ENCODE peak calls at places on chromosomes 11 and 22, in four cellular contexts. One of them, this sample, is unnamed.

GRCh38 chr22:47098554-47098953 is 336.1 kb downstream of the TBC1D22A start:
- DNase-seq in DND-41: no peak
- DNase-seq in fibroblast of lung: no peak
- DNase-seq in A549: no peak
- DNase-seq in this sample: no peak

GRCh38 chr22:30004689-30005088 is 75.6 kb upstream of the HORMAD2 start:
- DNase-seq in DND-41: no peak
- DNase-seq in A549: no peak
- DNase-seq in fibroblast of lung: no peak
- DNase-seq in this sample: no peak

GRCh38 chr11:2576116-2576515 is 123.7 kb downstream of the KCNQ1OT1 start:
- DNase-seq in fibroblast of lung: no peak
- DNase-seq in DND-41: no peak
- DNase-seq in A549: no peak
- DNase-seq in this sample: no peak

GRCh38 chr22:28402066-28402465 is 277.6 kb downstream of the TTC28 start:
- DNase-seq in A549: no peak
- DNase-seq in fibroblast of lung: no peak
- DNase-seq in DND-41: no peak
- DNase-seq in this sample: no peak

GRCh38 chr11:35050596-35050995 is 88.4 kb upstream of the CD44 start:
- DNase-seq in A549: no peak
- DNase-seq in fibroblast of lung: no peak
- DNase-seq in DND-41: no peak
- DNase-seq in this sample: no peak

GRCh38 chr22:40534379-40535188 is 101.9 kb downstream of the MRTFA start:
- DNase-seq in DND-41: peak; percentile 25
- DNase-seq in fibroblast of lung: peak; percentile 67
- DNase-seq in A549: no peak
- DNase-seq in this sample: peak; percentile 51

GRCh38 chr11:108881136-108881535 is 216.3 kb downstream of the DDX10 start:
- DNase-seq in A549: no peak
- DNase-seq in DND-41: no peak
- DNase-seq in fibroblast of lung: no peak
- DNase-seq in this sample: no peak

GRCh38 chr11:102494216-102494615 is 36.3 kb downstream of the MMP7 start:
- DNase-seq in A549: peak; percentile 89
- DNase-seq in fibroblast of lung: no peak
- DNase-seq in DND-41: no peak
- DNase-seq in this sample: peak; percentile 28

GRCh38 chr11:67316882-67317364 is 13.6 kb downstream of the SSH3 start:
- DNase-seq in fibroblast of lung: peak; percentile 64
- DNase-seq in A549: no peak
- DNase-seq in DND-41: no peak
- DNase-seq in this sample: peak; percentile 31

GRCh38 chr11:77387701-77388100 is 86.2 kb downstream of the PAK1 start:
- DNase-seq in DND-41: no peak
- DNase-seq in A549: no peak
- DNase-seq in fibroblast of lung: no peak
- DNase-seq in this sample: no peak

GRCh38 chr11:108569896-108570295 is 23.7 kb downstream of the EXPH5 start:
- DNase-seq in DND-41: no peak
- DNase-seq in fibroblast of lung: no peak
- DNase-seq in A549: no peak
- DNase-seq in this sample: no peak

GRCh38 chr11:1072116-1072820 is 2.4 kb upstream of the MUC2 start:
- DNase-seq in A549: peak; percentile 91
- DNase-seq in DND-41: no peak
- DNase-seq in fibroblast of lung: peak; percentile 5
- DNase-seq in this sample: peak; percentile 74

GRCh38 chr11:40797981-40798380 is 661.5 kb downstream of the LRRC4C start:
- DNase-seq in fibroblast of lung: no peak
- DNase-seq in DND-41: no peak
- DNase-seq in A549: no peak
- DNase-seq in this sample: no peak

GRCh38 chr11:5210376-5210885 is 9.9 kb upstream of the OR51V1 start:
- DNase-seq in DND-41: no peak
- DNase-seq in A549: no peak
- DNase-seq in fibroblast of lung: no peak
- DNase-seq in this sample: no peak

GRCh38 chr11:1295591-1295990 is 13.8 kb downstream of the TOLLIP start:
- DNase-seq in DND-41: no peak
- DNase-seq in A549: no peak
- DNase-seq in fibroblast of lung: no peak
- DNase-seq in this sample: no peak

GRCh38 chr22:19519041-19519926 is 4.9 kb downstream of the CLDN5 start:
- DNase-seq in fibroblast of lung: no peak
- DNase-seq in A549: no peak
- DNase-seq in DND-41: no peak
- DNase-seq in this sample: no peak

GRCh38 chr11:726278-726915 is 20.4 kb downstream of the EPS8L2 start:
- DNase-seq in DND-41: no peak
- DNase-seq in fibroblast of lung: no peak
- DNase-seq in A549: no peak
- DNase-seq in this sample: no peak

GRCh38 chr11:17544181-17544622 is at the start of gene USH1C:
- DNase-seq in fibroblast of lung: no peak
- DNase-seq in A549: peak; percentile 44
- DNase-seq in DND-41: no peak
- DNase-seq in this sample: no peak

GRCh38 chr11:19345848-19346681 is 105.3 kb upstream of the E2F8 start:
- DNase-seq in A549: peak; percentile 7
- DNase-seq in DND-41: no peak
- DNase-seq in fibroblast of lung: peak; percentile 23
- DNase-seq in this sample: no peak

GRCh38 chr22:46596819-46597218 is 23.4 kb upstream of the GRAMD4 start:
- DNase-seq in fibroblast of lung: no peak
- DNase-seq in A549: no peak
- DNase-seq in DND-41: no peak
- DNase-seq in this sample: no peak

GRCh38 chr11:129376658-129377341 is 1.2 kb downstream of the BARX2 start:
- DNase-seq in DND-41: no peak
- DNase-seq in fibroblast of lung: peak; percentile 10
- DNase-seq in A549: no peak
- DNase-seq in this sample: no peak

GRCh38 chr11:57310630-57311086 is 14.1 kb downstream of the TNKS1BP1 start:
- DNase-seq in A549: no peak
- DNase-seq in fibroblast of lung: peak; percentile 74
- DNase-seq in DND-41: no peak
- DNase-seq in this sample: no peak

GRCh38 chr11:130897262-130898182 is 18.8 kb downstream of the SNX19 start:
- DNase-seq in fibroblast of lung: peak; percentile 100
- DNase-seq in DND-41: no peak
- DNase-seq in A549: peak; percentile 81
- DNase-seq in this sample: peak; percentile 94

GRCh38 chr11:19018901-19019300 is 41.6 kb downstream of the MRGPRX2 start:
- DNase-seq in A549: no peak
- DNase-seq in fibroblast of lung: no peak
- DNase-seq in DND-41: peak; percentile 24
- DNase-seq in this sample: no peak

GRCh38 chr11:70506986-70507385 is 108.7 kb downstream of the CTTN start:
- DNase-seq in A549: no peak
- DNase-seq in DND-41: no peak
- DNase-seq in fibroblast of lung: no peak
- DNase-seq in this sample: no peak

GRCh38 chr22:23213581-23214341 is 33.5 kb downstream of the BCR start:
- DNase-seq in fibroblast of lung: no peak
- DNase-seq in DND-41: no peak
- DNase-seq in A549: no peak
- DNase-seq in this sample: no peak

GRCh38 chr22:19879248-19879575 is 24.5 kb upstream of the GNB1L start:
- DNase-seq in A549: no peak
- DNase-seq in DND-41: no peak
- DNase-seq in fibroblast of lung: no peak
- DNase-seq in this sample: no peak

GRCh38 chr11:42555197-42555596 is 756.6 kb upstream of the API5 start:
- DNase-seq in A549: no peak
- DNase-seq in fibroblast of lung: no peak
- DNase-seq in DND-41: no peak
- DNase-seq in this sample: no peak

GRCh38 chr11:3229673-3230630 is 2.3 kb downstream of the MRGPRE start:
- DNase-seq in A549: no peak
- DNase-seq in fibroblast of lung: no peak
- DNase-seq in DND-41: no peak
- DNase-seq in this sample: no peak

GRCh38 chr11:29914203-29914930 is 102.5 kb downstream of the KCNA4 start:
- DNase-seq in DND-41: no peak
- DNase-seq in A549: no peak
- DNase-seq in fibroblast of lung: no peak
- DNase-seq in this sample: no peak

GRCh38 chr11:29913352-29913751 is 103.5 kb downstream of the KCNA4 start:
- DNase-seq in A549: no peak
- DNase-seq in fibroblast of lung: no peak
- DNase-seq in DND-41: no peak
- DNase-seq in this sample: no peak

DNA sequence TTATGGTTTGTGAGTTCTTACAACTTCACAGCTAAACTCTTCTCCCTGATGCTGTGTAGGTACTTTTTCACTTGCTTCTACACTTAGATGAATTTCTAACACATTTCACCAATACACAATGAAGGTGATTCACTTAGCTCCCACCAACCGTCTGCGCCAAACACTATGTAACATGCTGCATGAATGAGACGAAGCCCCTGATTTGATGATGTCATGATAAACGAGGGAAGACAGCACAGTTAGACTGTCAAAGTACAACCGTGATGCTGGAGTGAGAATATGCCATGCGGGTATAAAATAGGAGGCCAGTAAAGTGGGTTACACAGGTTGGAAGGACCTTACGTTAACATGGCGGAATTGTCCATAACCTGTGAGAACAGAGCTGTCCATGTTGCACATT is 100.8 kb downstream of the KCNA4 start:
- DNase-seq in DND-41: no peak
- DNase-seq in fibroblast of lung: no peak
- DNase-seq in A549: no peak
- DNase-seq in this sample: no peak
- TF ChIP-seq CTCF in DND-41: no peak
- TF ChIP-seq CTCF in fibroblast of lung: no peak
- TF ChIP-seq CTCF in A549: no peak
- TF ChIP-seq CTCF in this sample: no peak

GRCh38 chr11:62128835-62129234 is 5.0 kb downstream of the INCENP start:
- DNase-seq in A549: no peak
- DNase-seq in fibroblast of lung: no peak
- DNase-seq in DND-41: no peak
- DNase-seq in this sample: no peak
- H3K27ac ChIP-seq in A549: no peak overlapping the region
- H3K27ac ChIP-seq in fibroblast of lung: no peak overlapping the region
- H3K27ac ChIP-seq in DND-41: no peak overlapping the region
- H3K27ac ChIP-seq in this sample: no peak overlapping the region

GRCh38 chr11:7977251-7977917 is 9.8 kb upstream of the EIF3F start:
- DNase-seq in DND-41: no peak
- DNase-seq in A549: peak; percentile 24
- DNase-seq in fibroblast of lung: peak; percentile 94
- DNase-seq in this sample: peak; percentile 74
- H3K4me3 ChIP-seq in DND-41: no peak overlapping the region
- H3K4me3 ChIP-seq in A549: no peak overlapping the region
- H3K4me3 ChIP-seq in fibroblast of lung: no peak overlapping the region
- H3K4me3 ChIP-seq in this sample: no peak overlapping the region

DNA sequence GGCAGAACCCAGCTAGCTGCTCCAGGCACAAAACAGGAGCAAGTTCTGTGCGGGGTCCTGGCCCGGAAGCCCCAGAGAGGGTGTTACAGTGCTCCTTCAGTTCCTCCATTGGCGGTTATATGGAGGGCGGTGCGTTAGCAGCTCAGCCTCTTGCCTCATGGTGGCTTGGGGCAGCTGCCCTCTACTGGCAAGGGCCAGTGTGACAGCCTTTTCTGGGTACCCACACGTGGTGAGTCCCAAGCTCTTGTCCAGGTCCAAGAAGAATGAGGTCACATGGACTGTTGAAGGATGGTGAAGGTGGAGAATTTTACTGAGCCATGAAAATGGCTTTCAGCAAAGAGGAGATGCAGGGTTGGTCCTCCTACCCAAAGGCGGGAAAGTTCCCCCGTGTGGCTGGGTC is 100.5 kb downstream of the WT1 start:
- DNase-seq in DND-41: peak; percentile 20
- DNase-seq in A549: peak; percentile 80
- DNase-seq in fibroblast of lung: no peak
- DNase-seq in this sample: no peak
- TF ChIP-seq CTCF in DND-41: peak; percentile 44
- TF ChIP-seq CTCF in A549: peak; percentile 38
- TF ChIP-seq CTCF in fibroblast of lung: peak; percentile 12
- TF ChIP-seq CTCF in this sample: peak; percentile 42

DNA sequence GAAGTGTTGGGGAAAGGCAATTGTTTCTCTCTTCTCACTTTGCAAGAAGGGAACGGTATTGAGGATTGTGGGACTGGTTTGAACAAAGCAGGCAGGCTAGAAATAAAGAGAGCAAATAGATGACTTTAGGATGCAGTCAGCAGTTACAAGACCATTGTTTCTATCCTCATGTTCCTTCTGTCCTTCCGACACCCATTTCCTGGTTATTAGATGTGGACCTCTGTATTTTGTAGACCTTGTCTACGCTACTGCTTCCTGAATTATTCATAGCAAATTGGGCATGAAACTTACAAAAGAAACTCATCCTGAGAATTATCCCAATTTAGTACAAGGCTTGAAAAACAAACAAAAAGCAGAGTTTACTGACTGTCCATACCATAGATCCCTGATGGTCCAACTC is 656.3 kb downstream of the NTM start:
- DNase-seq in A549: no peak
- DNase-seq in fibroblast of lung: no peak
- DNase-seq in DND-41: no peak
- DNase-seq in this sample: no peak
- H3K27ac ChIP-seq in A549: no peak overlapping the region
- H3K27ac ChIP-seq in fibroblast of lung: no peak overlapping the region
- H3K27ac ChIP-seq in DND-41: no peak overlapping the region
- H3K27ac ChIP-seq in this sample: no peak overlapping the region

DNA sequence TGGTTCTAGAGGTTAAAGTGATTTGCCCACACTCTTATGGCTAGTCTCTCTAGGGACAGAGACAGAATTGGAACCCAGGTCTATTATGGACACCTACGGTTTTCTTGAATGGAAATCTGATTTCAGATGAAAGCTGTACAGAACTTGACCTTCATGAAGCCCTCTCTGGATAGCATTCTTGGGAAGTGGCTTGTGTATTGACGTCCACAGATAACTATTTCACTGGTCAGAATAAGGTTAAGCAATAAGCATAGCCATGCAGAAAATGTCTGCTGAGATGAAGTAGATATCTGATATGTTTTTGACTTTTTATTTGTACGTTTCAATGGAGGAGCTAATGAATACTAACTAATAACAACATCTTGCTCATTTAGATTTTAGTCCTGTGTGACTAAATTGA is 1.1 kb downstream of the TLCD5 start:
- DNase-seq in A549: peak; percentile 28
- DNase-seq in fibroblast of lung: peak; percentile 85
- DNase-seq in DND-41: no peak
- DNase-seq in this sample: peak; percentile 76
- H3K4me3 ChIP-seq in A549: peak overlapping the region; percentile 72
- H3K4me3 ChIP-seq in fibroblast of lung: peak overlapping the region; percentile 55
- H3K4me3 ChIP-seq in DND-41: no peak overlapping the region
- H3K4me3 ChIP-seq in this sample: peak overlapping the region; percentile 65

GRCh38 chr11:73929388-73929787 is 21.4 kb upstream of the DNAJB13 start:
- DNase-seq in A549: no peak
- DNase-seq in fibroblast of lung: no peak
- DNase-seq in DND-41: no peak
- DNase-seq in this sample: no peak

GRCh38 chr11:73931951-73932350 is 18.9 kb upstream of the DNAJB13 start:
- DNase-seq in DND-41: no peak
- DNase-seq in fibroblast of lung: no peak
- DNase-seq in A549: no peak
- DNase-seq in this sample: no peak

GRCh38 chr11:73931039-73931645 is 19.7 kb upstream of the DNAJB13 start:
- DNase-seq in DND-41: peak; percentile 42
- DNase-seq in fibroblast of lung: peak; percentile 82
- DNase-seq in A549: peak; percentile 87
- DNase-seq in this sample: peak; percentile 80
- TF ChIP-seq CTCF in DND-41: peak; percentile 52
- TF ChIP-seq CTCF in fibroblast of lung: peak; percentile 51
- TF ChIP-seq CTCF in A549: peak; percentile 72
- TF ChIP-seq CTCF in this sample: peak; percentile 67